ENCODE peak calls at places on chromosome 7, in five cellular contexts. Z is smooth muscle cell of the brain vasculature; E is PC-9; F is NCI-H446; N is stimulated activated CD8-positive, alpha-beta memory T cell treated with anti-CD3 and anti-CD28 coated beads, Interleukin-4, amount 100 ng/mL, for 24 hours. O is an unnamed sample.

GRCh38 chr7:27172823-27173411 is 1.2 kb downstream of the HOXA10 start:
- DNase-seq in Z (no peak), E (no peak), F (peak), N (no peak), O (peak)

GRCh38 chr7:100830396-100830795 is 3.1 kb upstream of the EPHB4 start:
- DNase-seq in Z (no peak), E (no peak), F (no peak), N (no peak), O (no peak)

GRCh38 chr7:122143376-122143750 is 686 bp downstream of the AASS start:
- DNase-seq in Z (no peak), E (no peak), F (no peak), N (no peak), O (peak)

GRCh38 chr7:73701357-73701995 is 18.0 kb downstream of the STX1A start:
- DNase-seq in Z (no peak), E (peak), F (no peak), N (no peak), O (no peak)

GRCh38 chr7:20199015-20199737 is 18.0 kb downstream of the MACC1 start:
- DNase-seq in Z (no peak), E (peak), F (peak), N (no peak), O (peak)

GRCh38 chr7:101614939-101615302 is 14.2 kb downstream of the MYL10 start:
- DNase-seq in Z (no peak), E (peak), F (no peak), N (no peak), O (no peak)

GRCh38 chr7:106775552-106775936 is 89.5 kb upstream of the PIK3CG start:
- DNase-seq in Z (no peak), E (peak), F (no peak), N (no peak), O (no peak)

GRCh38 chr7:132650498-132650897 is 74.2 kb upstream of the PLXNA4 start:
- DNase-seq in Z (no peak), E (no peak), F (no peak), N (no peak), O (no peak)

GRCh38 chr7:81871606-81872265 is 101.9 kb upstream of the HGF start:
- DNase-seq in Z (no peak), E (no peak), F (no peak), N (no peak), O (no peak)

GRCh38 chr7:73437699-73438416 is 4.3 kb downstream of the FZD9 start:
- DNase-seq in Z (no peak), E (no peak), F (no peak), N (no peak), O (peak)

GRCh38 chr7:103637080-103637479 is 191.1 kb upstream of the SLC26A5 start:
- DNase-seq in Z (peak), E (no peak), F (no peak), N (no peak), O (no peak)